ENCODE peak calls at places on chromosomes 2 and 18, in nine cellular contexts. One of them, this sample, is unnamed.

GRCh38 chr2:169462896-169463695 is 16.2 kb upstream of the BBS5 start:
- DNase-seq in breast epithelium: no peak
- DNase-seq in stomach: no peak
- DNase-seq in transverse colon: no peak
- DNase-seq in HCT116: no peak
- DNase-seq in prostate gland: no peak
- DNase-seq in suprapubic skin: no peak
- DNase-seq in GM23338: no peak
- DNase-seq in HL-60: no peak
- DNase-seq in this sample: no peak

GRCh38 chr18:13893418-13893760 is 21.9 kb downstream of the MC2R start:
- DNase-seq in breast epithelium: no peak
- DNase-seq in stomach: no peak
- DNase-seq in transverse colon: no peak
- DNase-seq in HCT116: no peak
- DNase-seq in prostate gland: no peak
- DNase-seq in suprapubic skin: no peak
- DNase-seq in GM23338: no peak
- DNase-seq in HL-60: peak; percentile 1
- DNase-seq in this sample: no peak

GRCh38 chr2:183592271-183592670 is 468.0 kb downstream of the NUP35 start:
- DNase-seq in breast epithelium: no peak
- DNase-seq in stomach: no peak
- DNase-seq in transverse colon: no peak
- DNase-seq in HCT116: no peak
- DNase-seq in prostate gland: no peak
- DNase-seq in suprapubic skin: no peak
- DNase-seq in GM23338: no peak
- DNase-seq in HL-60: no peak
- DNase-seq in this sample: no peak

GRCh38 chr2:74551530-74551929 is 2.2 kb downstream of the LOXL3 start:
- DNase-seq in breast epithelium: no peak
- DNase-seq in stomach: no peak
- DNase-seq in transverse colon: no peak
- DNase-seq in HCT116: no peak
- DNase-seq in prostate gland: no peak
- DNase-seq in suprapubic skin: no peak
- DNase-seq in GM23338: no peak
- DNase-seq in HL-60: no peak
- DNase-seq in this sample: no peak

GRCh38 chr18:1999387-1999786 is 571.9 kb downstream of the METTL4 start:
- DNase-seq in breast epithelium: no peak
- DNase-seq in stomach: no peak
- DNase-seq in transverse colon: no peak
- DNase-seq in HCT116: no peak
- DNase-seq in prostate gland: no peak
- DNase-seq in suprapubic skin: no peak
- DNase-seq in GM23338: no peak
- DNase-seq in HL-60: no peak
- DNase-seq in this sample: no peak

GRCh38 chr2:26292646-26293045 is 47.9 kb downstream of the HADHB start:
- DNase-seq in breast epithelium: no peak
- DNase-seq in stomach: no peak
- DNase-seq in transverse colon: no peak
- DNase-seq in HCT116: no peak
- DNase-seq in prostate gland: no peak
- DNase-seq in suprapubic skin: no peak
- DNase-seq in GM23338: peak; percentile 36
- DNase-seq in HL-60: no peak
- DNase-seq in this sample: no peak

GRCh38 chr2:221931251-221931991 is 359.3 kb upstream of the EPHA4 start:
- DNase-seq in breast epithelium: no peak
- DNase-seq in stomach: no peak
- DNase-seq in transverse colon: no peak
- DNase-seq in HCT116: no peak
- DNase-seq in prostate gland: no peak
- DNase-seq in suprapubic skin: no peak
- DNase-seq in GM23338: no peak
- DNase-seq in HL-60: no peak
- DNase-seq in this sample: no peak

GRCh38 chr2:138722316-138722715 is 57.9 kb downstream of the NXPH2 start:
- DNase-seq in breast epithelium: peak; percentile 69
- DNase-seq in stomach: no peak
- DNase-seq in transverse colon: no peak
- DNase-seq in HCT116: no peak
- DNase-seq in prostate gland: no peak
- DNase-seq in suprapubic skin: no peak
- DNase-seq in GM23338: peak; percentile 24
- DNase-seq in HL-60: no peak
- DNase-seq in this sample: no peak

GRCh38 chr18:48641981-48642380 is 103.2 kb downstream of the CTIF start:
- DNase-seq in breast epithelium: no peak
- DNase-seq in stomach: no peak
- DNase-seq in transverse colon: no peak
- DNase-seq in HCT116: no peak
- DNase-seq in prostate gland: no peak
- DNase-seq in suprapubic skin: no peak
- DNase-seq in GM23338: no peak
- DNase-seq in HL-60: no peak
- DNase-seq in this sample: no peak

GRCh38 chr2:192499476-192499875 is 304.7 kb upstream of the TMEFF2 start:
- DNase-seq in breast epithelium: no peak
- DNase-seq in stomach: no peak
- DNase-seq in transverse colon: no peak
- DNase-seq in HCT116: no peak
- DNase-seq in prostate gland: no peak
- DNase-seq in suprapubic skin: no peak
- DNase-seq in GM23338: no peak
- DNase-seq in HL-60: no peak
- DNase-seq in this sample: no peak

GRCh38 chr2:145930318-145930717 is 1410.4 kb upstream of the ZEB2 start:
- DNase-seq in breast epithelium: no peak
- DNase-seq in stomach: no peak
- DNase-seq in transverse colon: no peak
- DNase-seq in HCT116: no peak
- DNase-seq in prostate gland: no peak
- DNase-seq in suprapubic skin: no peak
- DNase-seq in GM23338: peak; percentile 28
- DNase-seq in HL-60: no peak
- DNase-seq in this sample: no peak

GRCh38 chr2:15640784-15641183 is 49.1 kb downstream of the DDX1 start:
- DNase-seq in breast epithelium: no peak
- DNase-seq in stomach: no peak
- DNase-seq in transverse colon: no peak
- DNase-seq in HCT116: no peak
- DNase-seq in prostate gland: no peak
- DNase-seq in suprapubic skin: no peak
- DNase-seq in GM23338: no peak
- DNase-seq in HL-60: no peak
- DNase-seq in this sample: no peak

GRCh38 chr2:15640291-15640711 is 48.6 kb downstream of the DDX1 start:
- DNase-seq in breast epithelium: no peak
- DNase-seq in stomach: no peak
- DNase-seq in transverse colon: no peak
- DNase-seq in HCT116: no peak
- DNase-seq in prostate gland: no peak
- DNase-seq in suprapubic skin: no peak
- DNase-seq in GM23338: no peak
- DNase-seq in HL-60: peak; percentile 39
- DNase-seq in this sample: no peak

GRCh38 chr2:15638720-15639119 is 47.1 kb downstream of the DDX1 start:
- DNase-seq in breast epithelium: no peak
- DNase-seq in stomach: no peak
- DNase-seq in transverse colon: no peak
- DNase-seq in HCT116: no peak
- DNase-seq in prostate gland: no peak
- DNase-seq in suprapubic skin: no peak
- DNase-seq in GM23338: no peak
- DNase-seq in HL-60: no peak
- DNase-seq in this sample: no peak

GRCh38 chr2:15641530-15641982 is 49.9 kb downstream of the DDX1 start:
- DNase-seq in breast epithelium: no peak
- DNase-seq in stomach: no peak
- DNase-seq in transverse colon: no peak
- DNase-seq in HCT116: no peak
- DNase-seq in prostate gland: no peak
- DNase-seq in suprapubic skin: no peak
- DNase-seq in GM23338: no peak
- DNase-seq in HL-60: no peak
- DNase-seq in this sample: no peak

DNA sequence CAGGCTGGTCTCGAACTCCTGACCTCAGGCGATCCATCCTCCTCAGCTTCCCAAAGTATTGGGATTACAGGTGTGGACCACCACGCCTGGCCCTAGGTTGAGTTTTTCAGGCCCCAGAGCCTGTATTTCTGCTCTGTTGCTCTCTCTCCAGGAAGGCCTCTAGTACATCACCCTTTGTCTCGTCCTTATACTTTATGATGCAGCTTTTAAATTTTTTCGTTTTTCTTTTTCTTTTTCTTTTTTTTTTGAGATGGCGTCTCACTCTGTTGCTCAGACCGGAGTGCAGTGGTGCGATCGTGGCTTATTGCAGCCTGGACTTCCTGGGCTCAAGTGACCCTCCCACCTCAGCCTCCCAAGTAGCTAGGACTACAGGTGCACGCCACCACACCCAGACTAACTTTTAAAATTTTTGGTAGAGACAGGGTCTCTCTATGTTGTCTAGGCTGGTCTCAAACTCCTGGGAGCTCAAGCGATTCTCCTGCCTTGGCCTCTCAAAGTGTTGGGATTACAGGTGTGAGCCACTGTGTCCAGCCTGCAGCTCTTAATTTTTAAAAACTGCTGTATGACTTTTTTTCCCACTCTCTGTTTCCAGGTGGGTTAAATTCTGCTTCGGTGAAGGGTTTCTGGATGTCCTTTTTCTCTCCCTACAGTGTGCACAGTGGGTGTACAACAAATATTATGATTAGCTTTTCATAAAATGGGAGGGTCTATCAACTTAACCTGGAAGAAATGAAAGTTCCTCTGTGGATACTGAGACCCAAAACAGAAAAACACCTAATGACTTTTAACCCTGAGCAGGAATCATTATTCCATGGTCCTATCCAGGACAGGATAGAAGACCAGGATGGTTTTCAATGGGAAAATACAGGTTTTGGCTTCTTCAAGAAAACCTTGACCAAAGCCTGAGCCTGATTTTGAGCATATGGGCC is 47.9 kb downstream of the DDX1 start:
- DNase-seq in breast epithelium: no peak
- DNase-seq in stomach: no peak
- DNase-seq in transverse colon: no peak
- DNase-seq in HCT116: no peak
- DNase-seq in prostate gland: no peak
- DNase-seq in suprapubic skin: no peak
- DNase-seq in GM23338: no peak
- DNase-seq in HL-60: no peak
- DNase-seq in this sample: no peak
- H3K4me3 ChIP-seq in breast epithelium: no peak overlapping the region
- H3K4me3 ChIP-seq in stomach: no peak overlapping the region
- H3K4me3 ChIP-seq in transverse colon: no peak overlapping the region
- H3K4me3 ChIP-seq in HCT116: no peak overlapping the region
- H3K4me3 ChIP-seq in prostate gland: no peak overlapping the region
- H3K4me3 ChIP-seq in suprapubic skin: no peak overlapping the region
- H3K4me3 ChIP-seq in GM23338: no peak overlapping the region
- H3K4me3 ChIP-seq in HL-60: no peak overlapping the region
- H3K4me3 ChIP-seq in this sample: no peak overlapping the region

DNA sequence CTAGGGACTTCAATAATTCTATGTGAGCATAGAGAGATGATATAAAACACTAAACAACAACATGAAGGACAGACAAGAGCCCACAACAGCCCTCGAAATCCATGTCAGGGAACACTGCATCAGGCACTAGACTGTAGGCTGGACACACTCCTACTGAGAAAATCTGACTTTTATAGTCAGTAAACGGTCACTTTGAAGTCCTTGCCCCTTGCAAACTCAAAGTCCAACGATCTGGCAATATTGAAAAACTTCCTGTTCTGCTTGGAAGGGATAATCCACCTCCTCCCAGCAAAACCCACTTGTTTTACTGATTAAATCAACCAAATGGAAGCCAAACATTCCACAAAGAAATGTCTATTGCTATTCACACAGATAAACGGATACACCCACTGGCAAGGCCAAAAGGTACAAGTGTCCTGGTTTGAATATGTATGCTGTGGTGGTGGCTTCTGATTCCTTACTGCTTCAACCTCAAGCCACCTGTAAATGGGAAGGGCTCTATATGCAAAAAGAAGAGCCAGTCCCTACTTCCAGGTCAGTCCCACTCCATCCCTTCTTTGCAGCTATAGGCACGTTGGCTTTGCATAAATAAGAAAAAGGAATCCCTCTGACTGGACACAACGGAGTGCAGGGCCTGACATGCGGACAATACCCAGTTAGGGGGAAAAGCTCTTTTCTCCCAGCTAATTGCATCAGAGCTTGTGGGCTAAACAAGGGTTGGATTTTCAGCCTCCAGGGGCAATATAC is 56.6 kb downstream of the STK39 start:
- DNase-seq in breast epithelium: no peak
- DNase-seq in stomach: no peak
- DNase-seq in transverse colon: no peak
- DNase-seq in HCT116: no peak
- DNase-seq in prostate gland: no peak
- DNase-seq in suprapubic skin: no peak
- DNase-seq in GM23338: peak; percentile 11
- DNase-seq in HL-60: no peak
- DNase-seq in this sample: no peak
- TF ChIP-seq POLR2AphosphoS5 in breast epithelium: no peak
- TF ChIP-seq POLR2AphosphoS5 in stomach: no peak
- TF ChIP-seq POLR2AphosphoS5 in transverse colon: peak; percentile 67
- TF ChIP-seq POLR2AphosphoS5 in HCT116: peak; percentile 36
- TF ChIP-seq POLR2AphosphoS5 in prostate gland: no peak
- TF ChIP-seq POLR2AphosphoS5 in suprapubic skin: no peak
- TF ChIP-seq POLR2AphosphoS5 in GM23338: no peak
- TF ChIP-seq POLR2AphosphoS5 in HL-60: no peak
- TF ChIP-seq POLR2AphosphoS5 in this sample: no peak

GRCh38 chr18:22408059-22408458 is 9.7 kb downstream of the CTAGE1 start:
- DNase-seq in breast epithelium: no peak
- DNase-seq in stomach: no peak
- DNase-seq in transverse colon: no peak
- DNase-seq in HCT116: no peak
- DNase-seq in prostate gland: no peak
- DNase-seq in suprapubic skin: no peak
- DNase-seq in GM23338: peak; percentile 40
- DNase-seq in HL-60: no peak
- DNase-seq in this sample: no peak
- TF ChIP-seq CTCF in breast epithelium: no peak
- TF ChIP-seq CTCF in stomach: no peak
- TF ChIP-seq CTCF in transverse colon: no peak
- TF ChIP-seq CTCF in HCT116: peak; percentile 43
- TF ChIP-seq CTCF in prostate gland: no peak
- TF ChIP-seq CTCF in suprapubic skin: no peak
- TF ChIP-seq CTCF in GM23338: peak; percentile 43
- TF ChIP-seq CTCF in HL-60: no peak
- TF ChIP-seq CTCF in this sample: no peak

DNA sequence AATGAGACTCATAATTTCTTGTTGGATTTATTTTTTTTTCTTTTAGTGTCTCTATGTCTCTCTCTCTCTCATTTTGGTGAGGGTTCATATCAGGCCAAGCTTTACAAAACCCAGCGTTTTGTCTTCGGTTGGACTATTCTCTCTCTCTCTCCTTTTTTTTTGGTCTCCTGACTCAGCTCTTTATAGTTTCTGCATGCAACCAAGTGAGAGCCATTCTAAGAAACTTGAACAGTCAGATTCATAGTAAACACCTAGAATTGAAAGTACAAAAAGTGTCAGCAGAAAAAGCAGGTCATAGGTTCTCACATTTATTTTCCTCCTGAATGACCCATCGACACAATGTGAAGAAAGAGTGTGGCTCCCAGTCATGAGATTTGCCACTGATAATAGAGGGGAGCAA is 2015.8 kb upstream of the PIK3C3 start:
- DNase-seq in breast epithelium: no peak
- DNase-seq in stomach: no peak
- DNase-seq in transverse colon: no peak
- DNase-seq in HCT116: no peak
- DNase-seq in prostate gland: no peak
- DNase-seq in suprapubic skin: no peak
- DNase-seq in GM23338: no peak
- DNase-seq in HL-60: no peak
- DNase-seq in this sample: no peak
- H3K4me3 ChIP-seq in breast epithelium: no peak overlapping the region
- H3K4me3 ChIP-seq in stomach: no peak overlapping the region
- H3K4me3 ChIP-seq in transverse colon: no peak overlapping the region
- H3K4me3 ChIP-seq in HCT116: no peak overlapping the region
- H3K4me3 ChIP-seq in prostate gland: no peak overlapping the region
- H3K4me3 ChIP-seq in suprapubic skin: no peak overlapping the region
- H3K4me3 ChIP-seq in GM23338: no peak overlapping the region
- H3K4me3 ChIP-seq in HL-60: no peak overlapping the region
- H3K4me3 ChIP-seq in this sample: no peak overlapping the region